ENCODE peak calls at places on chromosomes 16 and 17, in ten cellular contexts. Q, L, K, W, Y, F, G, I, E and U are unnamed samples.

GRCh38 chr16:81263470-81264200 is 25.1 kb downstream of the BCO1 start:
- DNase-seq in E (no peak), Y (no peak), W (no peak), G (no peak), F (no peak), Q (peak; percentile 14), K (no peak), I (peak; percentile 33), L (peak; percentile 55), U (no peak)

GRCh38 chr16:7577588-7577987 is 244.9 kb downstream of the RBFOX1 start:
- DNase-seq in Q (no peak), F (no peak), W (no peak), G (no peak), Y (no peak), E (no peak), L (no peak), I (no peak), K (no peak), U (no peak)

GRCh38 chr17:79086609-79087427 is 12.2 kb downstream of the ENGASE start:
- DNase-seq in Y (no peak), I (no peak), E (no peak), L (no peak), W (no peak), Q (no peak), F (no peak), G (no peak), K (no peak), U (no peak)

GRCh38 chr17:37177234-37177633 is 198.6 kb upstream of the C17orf78 start:
- DNase-seq in K (no peak), G (no peak), Y (no peak), I (no peak), L (no peak), Q (no peak), E (no peak), F (no peak), W (no peak), U (peak; percentile 5)

GRCh38 chr17:82212331-82213250 is at the start of gene CCDC57:
- DNase-seq in G (no peak), F (no peak), Y (peak; percentile 86), I (peak; percentile 76), E (peak; percentile 77), Q (peak; percentile 52), K (peak; percentile 81), L (peak; percentile 94), W (peak; percentile 92), U (peak; percentile 68)

GRCh38 chr17:5413682-5414081 is 5.8 kb downstream of the NUP88 start:
- DNase-seq in F (peak; percentile 74), Q (no peak), Y (no peak), G (peak; percentile 75), W (no peak), K (peak; percentile 61), I (peak; percentile 86), L (peak; percentile 91), E (peak; percentile 89), U (peak; percentile 88)

GRCh38 chr16:72963508-72963907 is 84.4 kb downstream of the ZFHX3 start:
- DNase-seq in W (no peak), Y (no peak), E (no peak), F (no peak), G (no peak), L (no peak), Q (no peak), I (no peak), K (no peak), U (no peak)

GRCh38 chr16:55499951-55500350 is 8.9 kb upstream of the LPCAT2 start:
- DNase-seq in K (peak; percentile 75), G (peak; percentile 59), I (peak; percentile 78), W (peak; percentile 49), Y (no peak), L (peak; percentile 97), F (peak; percentile 99), Q (peak; percentile 8), E (peak; percentile 100), U (peak; percentile 98)

GRCh38 chr17:1153795-1154546 is 25.8 kb downstream of the ABR start:
- DNase-seq in G (no peak), W (peak; percentile 59), Y (peak; percentile 82), Q (peak; percentile 22), I (peak; percentile 8), F (no peak), E (peak; percentile 87), L (peak; percentile 87), K (peak; percentile 69), U (peak; percentile 71)

GRCh38 chr17:7988750-7989178 is 13.7 kb upstream of the GUCY2D start:
- DNase-seq in K (peak; percentile 90), W (peak; percentile 87), I (peak; percentile 92), G (peak; percentile 48), Q (peak; percentile 94), L (peak; percentile 92), F (no peak), Y (no peak), E (peak; percentile 82), U (peak; percentile 84)

GRCh38 chr16:9095171-9095570 is 3.7 kb downstream of the HAPSTR1 start:
- DNase-seq in G (no peak), K (no peak), L (no peak), E (no peak), Q (no peak), Y (no peak), F (no peak), I (no peak), W (no peak), U (no peak)

GRCh38 chr16:49281481-49281842 is at the start of gene CBLN1:
- DNase-seq in K (no peak), Q (no peak), L (no peak), F (no peak), W (no peak), Y (no peak), I (no peak), G (no peak), E (no peak), U (no peak)

GRCh38 chr16:49278567-49278827 is 3.1 kb downstream of the CBLN1 start:
- DNase-seq in L (no peak), G (no peak), W (no peak), Y (no peak), F (no peak), K (no peak), E (no peak), I (no peak), Q (no peak), U (no peak)

GRCh38 chr16:49278944-49279725 is 2.5 kb downstream of the CBLN1 start:
- DNase-seq in W (peak; percentile 42), G (no peak), L (no peak), I (no peak), K (no peak), Y (no peak), Q (no peak), E (no peak), F (no peak), U (no peak)

GRCh38 chr16:49280861-49281331 is 742 bp downstream of the CBLN1 start:
- DNase-seq in Q (no peak), L (no peak), K (no peak), F (no peak), E (no peak), I (no peak), Y (no peak), W (no peak), G (no peak), U (no peak)

GRCh38 chr16:49280022-49280741 is 1.5 kb downstream of the CBLN1 start:
- DNase-seq in Y (no peak), I (no peak), Q (no peak), G (no peak), W (peak; percentile 90), K (peak; percentile 21), F (no peak), E (no peak), L (no peak), U (no peak)
- H3K4me3 ChIP-seq in Y (no peak overlapping the region), I (no peak overlapping the region), Q (no peak overlapping the region), G (no peak overlapping the region), W (peak overlapping the region; percentile 54), K (no peak overlapping the region), F (no peak overlapping the region), E (no peak overlapping the region), L (no peak overlapping the region), U (no peak overlapping the region)

DNA sequence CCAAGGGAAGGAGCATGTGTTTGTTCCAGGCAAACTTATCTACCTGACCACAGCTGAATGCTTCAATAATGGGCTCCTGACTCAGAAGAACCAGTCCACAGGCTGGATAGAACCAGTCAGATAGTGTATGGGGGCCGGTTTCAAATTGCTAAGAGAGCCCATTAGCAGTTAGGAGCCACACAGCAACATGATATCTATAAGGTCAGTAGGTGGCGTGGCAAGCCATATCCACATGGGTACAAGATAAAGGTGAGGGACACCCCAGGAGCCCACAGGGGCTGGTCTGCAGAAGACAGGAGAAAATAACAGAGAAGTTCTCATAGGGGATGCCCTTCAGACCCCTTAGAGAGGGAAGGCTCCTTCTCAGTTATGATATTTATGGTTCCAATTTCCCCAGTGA is 31.6 kb upstream of the CDRT15 start:
- DNase-seq in L (peak; percentile 7), Q (no peak), K (no peak), G (no peak), I (no peak), F (no peak), W (no peak), E (no peak), Y (no peak), U (no peak)
- TF ChIP-seq CTCF in L (no peak), Q (no peak), K (no peak), G (no peak), I (peak; percentile 37), F (no peak), W (no peak), E (no peak), Y (no peak), U (no peak)

DNA sequence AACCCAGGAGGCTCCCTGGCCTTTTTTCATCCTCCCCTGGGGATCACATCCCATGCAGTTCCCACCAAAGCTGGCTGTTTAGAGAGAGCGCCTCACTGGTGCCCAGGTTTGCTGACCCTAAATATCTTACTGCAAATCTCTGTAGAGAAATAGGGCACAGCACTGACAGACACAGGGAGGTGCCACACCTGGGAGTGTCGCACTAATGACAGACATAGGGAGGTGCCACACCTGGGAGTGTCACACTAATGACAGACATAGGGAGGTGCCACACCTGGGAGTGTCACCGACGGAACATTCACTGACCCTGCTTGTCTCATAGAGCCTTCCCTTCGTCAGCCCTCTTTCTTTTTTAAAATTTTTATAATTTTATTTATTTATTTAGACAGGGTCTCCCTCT is 25.6 kb downstream of the UNK start:
- DNase-seq in E (no peak), K (no peak), I (no peak), L (no peak), Y (no peak), Q (no peak), F (no peak), G (no peak), W (no peak), U (no peak)
- H3K4me3 ChIP-seq in E (no peak overlapping the region), K (no peak overlapping the region), I (no peak overlapping the region), L (no peak overlapping the region), Y (no peak overlapping the region), Q (no peak overlapping the region), F (no peak overlapping the region), G (no peak overlapping the region), W (no peak overlapping the region), U (no peak overlapping the region)

DNA sequence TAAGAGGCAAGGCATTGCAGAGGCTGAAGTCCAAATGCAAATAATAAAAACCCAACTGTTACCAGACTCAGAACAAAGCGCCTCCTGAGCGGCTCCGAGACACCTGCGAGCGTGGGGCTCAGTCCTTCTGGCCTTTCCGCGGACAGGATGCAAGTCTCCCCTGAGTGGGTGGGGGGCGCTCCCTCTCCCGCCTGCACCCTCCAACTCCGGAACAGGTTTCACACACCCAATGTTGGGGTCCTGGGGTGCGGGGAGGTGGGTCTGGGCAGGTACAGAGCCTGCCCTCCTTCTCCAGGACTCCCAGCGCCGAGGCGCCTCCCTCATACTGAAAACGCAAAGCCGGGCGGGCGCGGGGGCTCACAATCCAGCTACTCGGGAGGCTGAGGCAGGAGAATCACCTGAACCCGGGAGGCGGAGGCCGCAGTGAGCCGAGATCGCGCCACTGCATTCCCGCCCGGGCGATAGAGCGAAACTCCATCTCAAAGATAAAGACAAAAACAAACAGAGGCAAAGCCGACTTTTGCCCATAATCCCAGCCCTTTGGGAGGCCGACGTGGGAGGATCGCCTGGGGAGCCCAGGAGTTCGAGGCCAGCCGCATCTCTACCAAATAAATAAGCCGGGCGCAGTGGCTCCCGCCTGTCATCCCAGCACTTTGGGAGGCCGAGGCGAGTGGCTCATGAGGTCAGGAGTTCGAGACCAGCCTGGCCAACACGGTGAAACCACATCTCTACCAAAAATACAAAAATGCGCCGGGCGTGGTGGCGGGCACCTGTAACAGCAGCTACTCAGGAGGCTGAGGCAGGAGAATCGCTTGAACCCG is 893 bp downstream of the GINS2 start:
- DNase-seq in E (no peak), Y (no peak), W (no peak), Q (no peak), G (no peak), L (no peak), I (no peak), F (no peak), K (no peak), U (no peak)
- TF ChIP-seq CTCF in E (no peak), Y (no peak), W (no peak), Q (no peak), G (no peak), L (no peak), I (no peak), F (no peak), K (no peak), U (no peak)